ENCODE peak calls at places on chromosomes 5 and 9, in six cellular contexts. One of them, this sample, is unnamed.

GRCh38 chr5:52915176-52915875 is 73.8 kb upstream of the ITGA2 start:
- DNase-seq in sigmoid colon: peak; percentile 70
- DNase-seq in A549: peak; percentile 66
- DNase-seq in lung: peak; percentile 55
- DNase-seq in upper lobe of left lung: no peak
- DNase-seq in endodermal cell: peak; percentile 73
- DNase-seq in this sample: no peak

GRCh38 chr9:21502586-21502985 is 20.5 kb upstream of the IFNE start:
- DNase-seq in endodermal cell: no peak
- DNase-seq in upper lobe of left lung: no peak
- DNase-seq in sigmoid colon: no peak
- DNase-seq in A549: no peak
- DNase-seq in lung: no peak
- DNase-seq in this sample: no peak

GRCh38 chr9:136488247-136489214 is 5.7 kb upstream of the SEC16A start:
- DNase-seq in sigmoid colon: peak; percentile 85
- DNase-seq in A549: peak; percentile 54
- DNase-seq in upper lobe of left lung: peak; percentile 92
- DNase-seq in endodermal cell: peak; percentile 93
- DNase-seq in lung: peak; percentile 82
- DNase-seq in this sample: no peak

GRCh38 chr5:72517961-72518690 is 10.9 kb upstream of the ZNF366 start:
- DNase-seq in endodermal cell: no peak
- DNase-seq in sigmoid colon: peak; percentile 70
- DNase-seq in A549: no peak
- DNase-seq in lung: peak; percentile 47
- DNase-seq in upper lobe of left lung: no peak
- DNase-seq in this sample: no peak

GRCh38 chr5:6143523-6143922 is 234.8 kb downstream of the MED10 start:
- DNase-seq in lung: no peak
- DNase-seq in A549: no peak
- DNase-seq in upper lobe of left lung: no peak
- DNase-seq in sigmoid colon: no peak
- DNase-seq in endodermal cell: peak; percentile 67
- DNase-seq in this sample: no peak

GRCh38 chr9:108486791-108487190 is 369.0 kb downstream of the ACTL7B start:
- DNase-seq in A549: no peak
- DNase-seq in endodermal cell: no peak
- DNase-seq in lung: no peak
- DNase-seq in upper lobe of left lung: no peak
- DNase-seq in sigmoid colon: no peak
- DNase-seq in this sample: no peak

GRCh38 chr9:14690986-14691730 is 2.1 kb downstream of the ZDHHC21 start:
- DNase-seq in lung: no peak
- DNase-seq in sigmoid colon: no peak
- DNase-seq in endodermal cell: no peak
- DNase-seq in upper lobe of left lung: no peak
- DNase-seq in A549: no peak
- DNase-seq in this sample: no peak

GRCh38 chr9:99169982-99170761 is 51.6 kb downstream of the ALG2 start:
- DNase-seq in sigmoid colon: no peak
- DNase-seq in lung: no peak
- DNase-seq in A549: no peak
- DNase-seq in endodermal cell: peak; percentile 85
- DNase-seq in upper lobe of left lung: no peak
- DNase-seq in this sample: no peak

GRCh38 chr5:119943148-119943547 is 313.8 kb downstream of the FAM170A start:
- DNase-seq in upper lobe of left lung: no peak
- DNase-seq in sigmoid colon: no peak
- DNase-seq in lung: no peak
- DNase-seq in A549: no peak
- DNase-seq in endodermal cell: no peak
- DNase-seq in this sample: no peak

DNA sequence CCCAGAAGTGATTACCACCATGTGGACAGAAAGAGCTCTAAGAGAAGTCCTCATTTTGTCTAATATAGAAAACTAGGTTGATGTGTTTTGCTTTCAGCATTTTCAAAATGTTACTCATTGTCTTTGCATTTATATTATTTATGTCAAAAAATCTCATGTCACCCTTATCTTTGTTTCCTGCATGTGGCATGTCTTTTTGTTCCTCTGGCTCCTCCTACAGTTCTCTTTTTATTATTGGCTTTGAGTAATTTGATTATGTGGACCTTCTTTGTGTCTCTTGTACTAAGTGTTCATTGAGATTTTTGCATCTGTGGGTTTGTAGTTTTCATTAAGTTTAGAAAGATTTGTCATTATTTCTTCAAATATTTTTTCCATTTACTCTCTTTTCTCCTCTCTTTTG is 58.8 kb downstream of the GNG10 start:
- DNase-seq in A549: no peak
- DNase-seq in sigmoid colon: no peak
- DNase-seq in endodermal cell: no peak
- DNase-seq in lung: no peak
- DNase-seq in upper lobe of left lung: no peak
- DNase-seq in this sample: no peak
- TF ChIP-seq CTCF in A549: no peak
- TF ChIP-seq CTCF in sigmoid colon: no peak
- TF ChIP-seq CTCF in endodermal cell: peak; percentile 24
- TF ChIP-seq CTCF in lung: no peak
- TF ChIP-seq CTCF in upper lobe of left lung: no peak
- TF ChIP-seq CTCF in this sample: no peak

GRCh38 chr9:76112151-76112550 is 221.7 kb downstream of the PCSK5 start:
- DNase-seq in endodermal cell: no peak
- DNase-seq in sigmoid colon: no peak
- DNase-seq in lung: no peak
- DNase-seq in upper lobe of left lung: no peak
- DNase-seq in A549: no peak
- DNase-seq in this sample: no peak
- H3K9me3 ChIP-seq in endodermal cell: no peaks in the 10 kb centered on the region
- H3K9me3 ChIP-seq in sigmoid colon: no peaks in the 10 kb centered on the region
- H3K9me3 ChIP-seq in lung: no peaks in the 10 kb centered on the region
- H3K9me3 ChIP-seq in upper lobe of left lung: no peaks in the 10 kb centered on the region
- H3K9me3 ChIP-seq in A549: no peaks in the 10 kb centered on the region
- H3K9me3 ChIP-seq in this sample: no peaks in the 10 kb centered on the region

GRCh38 chr9:534886-535285 is 306.6 kb upstream of the DMRT1 start:
- DNase-seq in endodermal cell: no peak
- DNase-seq in A549: no peak
- DNase-seq in upper lobe of left lung: no peak
- DNase-seq in sigmoid colon: peak; percentile 70
- DNase-seq in lung: no peak
- DNase-seq in this sample: no peak

GRCh38 chr9:532707-533106 is 308.8 kb upstream of the DMRT1 start:
- DNase-seq in A549: no peak
- DNase-seq in sigmoid colon: no peak
- DNase-seq in endodermal cell: no peak
- DNase-seq in upper lobe of left lung: no peak
- DNase-seq in lung: no peak
- DNase-seq in this sample: no peak

GRCh38 chr9:535356-535755 is 306.1 kb upstream of the DMRT1 start:
- DNase-seq in endodermal cell: no peak
- DNase-seq in sigmoid colon: no peak
- DNase-seq in A549: no peak
- DNase-seq in lung: no peak
- DNase-seq in upper lobe of left lung: no peak
- DNase-seq in this sample: no peak

GRCh38 chr9:536597-537511 is 304.6 kb upstream of the DMRT1 start:
- DNase-seq in endodermal cell: no peak
- DNase-seq in lung: no peak
- DNase-seq in upper lobe of left lung: no peak
- DNase-seq in sigmoid colon: no peak
- DNase-seq in A549: no peak
- DNase-seq in this sample: no peak
- H3K4me3 ChIP-seq in endodermal cell: no peak overlapping the region
- H3K4me3 ChIP-seq in lung: no peak overlapping the region
- H3K4me3 ChIP-seq in upper lobe of left lung: no peak overlapping the region
- H3K4me3 ChIP-seq in sigmoid colon: no peak overlapping the region
- H3K4me3 ChIP-seq in A549: no peak overlapping the region
- H3K4me3 ChIP-seq in this sample: no peak overlapping the region

GRCh38 chr5:169798906-169799660 is 162.0 kb downstream of the DOCK2 start:
- DNase-seq in upper lobe of left lung: no peak
- DNase-seq in A549: no peak
- DNase-seq in endodermal cell: no peak
- DNase-seq in sigmoid colon: no peak
- DNase-seq in lung: no peak
- DNase-seq in this sample: no peak

GRCh38 chr5:169801324-169801777 is 164.3 kb downstream of the DOCK2 start:
- DNase-seq in upper lobe of left lung: no peak
- DNase-seq in lung: no peak
- DNase-seq in sigmoid colon: no peak
- DNase-seq in endodermal cell: no peak
- DNase-seq in A549: no peak
- DNase-seq in this sample: no peak

GRCh38 chr5:169797577-169797976 is 160.5 kb downstream of the DOCK2 start:
- DNase-seq in endodermal cell: no peak
- DNase-seq in upper lobe of left lung: no peak
- DNase-seq in A549: no peak
- DNase-seq in lung: no peak
- DNase-seq in sigmoid colon: no peak
- DNase-seq in this sample: no peak

GRCh38 chr5:169796731-169797130 is 159.7 kb downstream of the DOCK2 start:
- DNase-seq in endodermal cell: no peak
- DNase-seq in sigmoid colon: no peak
- DNase-seq in upper lobe of left lung: no peak
- DNase-seq in lung: no peak
- DNase-seq in A549: no peak
- DNase-seq in this sample: no peak

GRCh38 chr5:169798438-169798837 is 161.4 kb downstream of the DOCK2 start:
- DNase-seq in lung: no peak
- DNase-seq in sigmoid colon: no peak
- DNase-seq in A549: no peak
- DNase-seq in endodermal cell: no peak
- DNase-seq in upper lobe of left lung: no peak
- DNase-seq in this sample: no peak
- TF ChIP-seq CTCF in lung: no peak
- TF ChIP-seq CTCF in sigmoid colon: no peak
- TF ChIP-seq CTCF in A549: no peak
- TF ChIP-seq CTCF in endodermal cell: no peak
- TF ChIP-seq CTCF in upper lobe of left lung: no peak
- TF ChIP-seq CTCF in this sample: no peak

This sample was measured in vagina.